ENCODE peak calls at places on chromosomes 7 and 10, in six cellular contexts. A is upper lobe of right lung; R is fibroblast of lung; S is body of pancreas; E is CD4-positive, alpha-beta memory T cell; B is neuronal stem cell. T is an unnamed sample.

GRCh38 chr10:67788028-67788886 is 49.7 kb downstream of the DNAJC12 start:
- DNase-seq in A (peak; percentile 80), R (peak; percentile 9), S (peak; percentile 80), E (peak; percentile 59), B (peak; percentile 41), T (peak; percentile 84)

GRCh38 chr7:151460474-151460855 is 20.5 kb upstream of the CRYGN start:
- DNase-seq in A (no peak), R (no peak), S (peak; percentile 43), E (no peak), B (no peak), T (no peak)

GRCh38 chr7:75048435-75049379 is 24.9 kb downstream of the RCC1L start:
- DNase-seq in A (no peak), R (peak; percentile 82), S (no peak), E (no peak), B (no peak), T (no peak)

GRCh38 chr7:159042639-159043101 is 102.0 kb downstream of the VIPR2 start:
- DNase-seq in A (no peak), R (no peak), S (no peak), E (no peak), B (no peak), T (no peak)

GRCh38 chr7:152158801-152159587 is 133.5 kb downstream of the GALNT11 start:
- DNase-seq in A (no peak), R (no peak), S (no peak), E (no peak), B (no peak), T (peak; percentile 93)

GRCh38 chr10:93865794-93866193 is 28.0 kb upstream of the SLC35G1 start:
- DNase-seq in A (no peak), R (no peak), S (no peak), E (no peak), B (no peak), T (no peak)

GRCh38 chr10:3036155-3036554 is 31.2 kb upstream of the PFKP start:
- DNase-seq in A (no peak), R (no peak), S (no peak), E (no peak), B (no peak), T (peak; percentile 25)

GRCh38 chr10:29635711-29636144 is 957 bp upstream of the SVIL start:
- DNase-seq in A (no peak), R (peak; percentile 60), S (no peak), E (peak; percentile 43), B (no peak), T (no peak)

GRCh38 chr7:28298870-28299484 is 113.3 kb upstream of the CREB5 start:
- DNase-seq in A (no peak), R (peak; percentile 50), S (peak; percentile 28), E (no peak), B (peak; percentile 35), T (peak; percentile 3)

GRCh38 chr10:24882047-24882698 is 70.2 kb downstream of the PRTFDC1 start:
- DNase-seq in A (no peak), R (peak; percentile 88), S (no peak), E (peak; percentile 48), B (no peak), T (no peak)

GRCh38 chr10:6204063-6204340 is 1.3 kb downstream of the PFKFB3 start:
- DNase-seq in A (peak; percentile 88), R (peak; percentile 38), S (peak; percentile 39), E (peak; percentile 39), B (peak; percentile 18), T (peak; percentile 52)

GRCh38 chr10:4270116-4270515 is 485.1 kb upstream of the KLF6 start:
- DNase-seq in A (no peak), R (peak; percentile 82), S (no peak), E (no peak), B (no peak), T (no peak)

GRCh38 chr7:44434201-44434600 is 56.3 kb downstream of the NUDCD3 start:
- DNase-seq in A (no peak), R (no peak), S (no peak), E (no peak), B (no peak), T (no peak)

GRCh38 chr7:44433255-44434022 is 57.0 kb downstream of the NUDCD3 start:
- DNase-seq in A (no peak), R (no peak), S (no peak), E (no peak), B (no peak), T (no peak)

GRCh38 chr7:44431091-44431608 is 59.3 kb downstream of the NUDCD3 start:
- DNase-seq in A (no peak), R (peak; percentile 30), S (peak; percentile 16), E (no peak), B (no peak), T (peak; percentile 84)

GRCh38 chr7:44430054-44430453 is 60.4 kb downstream of the NUDCD3 start:
- DNase-seq in A (no peak), R (no peak), S (no peak), E (no peak), B (no peak), T (no peak)

GRCh38 chr7:44432381-44432977 is 58.0 kb downstream of the NUDCD3 start:
- DNase-seq in A (no peak), R (no peak), S (no peak), E (no peak), B (no peak), T (peak; percentile 14)
- H3K4me1 ChIP-seq in A (no peaks in the 10 kb centered on the region), R (no peaks in the 10 kb centered on the region), S (no peaks in the 10 kb centered on the region), E (peaks cover 12% of the 10 kb centered on the region), B (peaks cover 3% of the 10 kb centered on the region), T (peaks cover 57% of the 10 kb centered on the region)

GRCh38 chr10:70433581-70434280 is 7.8 kb downstream of the NODAL start:
- DNase-seq in A (no peak), R (peak; percentile 24), S (no peak), E (no peak), B (no peak), T (no peak)
- H3K4me3 ChIP-seq in A (no peak overlapping the region), R (no peak overlapping the region), S (no peak overlapping the region), E (no peak overlapping the region), B (peak overlapping the region; percentile 18), T (no peak overlapping the region)

DNA sequence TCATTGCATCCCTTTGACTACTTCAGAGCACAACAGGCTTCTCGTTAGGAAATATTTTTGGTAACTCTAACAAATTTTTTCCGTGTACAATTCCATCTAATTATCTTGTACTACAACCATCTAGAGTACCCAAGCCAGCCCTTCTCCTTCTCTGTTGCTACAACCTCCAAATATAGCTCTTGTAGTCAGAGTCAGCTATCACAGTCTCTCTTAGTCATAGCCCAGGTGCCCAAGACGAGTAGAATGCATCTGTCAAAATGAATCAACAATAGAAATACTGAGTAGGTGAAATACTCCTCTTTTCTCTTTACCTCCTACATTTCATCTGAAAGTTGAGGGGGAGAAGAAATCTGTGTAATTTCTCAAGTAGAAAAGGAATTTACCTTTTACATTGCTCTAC is 74.0 kb downstream of the INHBA start:
- DNase-seq in A (no peak), R (peak; percentile 65), S (no peak), E (no peak), B (no peak), T (no peak)
- H3K4me1 ChIP-seq in A (no peaks in the 10 kb centered on the region), R (no peaks in the 10 kb centered on the region), S (no peaks in the 10 kb centered on the region), E (no peaks in the 10 kb centered on the region), B (peaks cover 2% of the 10 kb centered on the region), T (no peaks in the 10 kb centered on the region)

DNA sequence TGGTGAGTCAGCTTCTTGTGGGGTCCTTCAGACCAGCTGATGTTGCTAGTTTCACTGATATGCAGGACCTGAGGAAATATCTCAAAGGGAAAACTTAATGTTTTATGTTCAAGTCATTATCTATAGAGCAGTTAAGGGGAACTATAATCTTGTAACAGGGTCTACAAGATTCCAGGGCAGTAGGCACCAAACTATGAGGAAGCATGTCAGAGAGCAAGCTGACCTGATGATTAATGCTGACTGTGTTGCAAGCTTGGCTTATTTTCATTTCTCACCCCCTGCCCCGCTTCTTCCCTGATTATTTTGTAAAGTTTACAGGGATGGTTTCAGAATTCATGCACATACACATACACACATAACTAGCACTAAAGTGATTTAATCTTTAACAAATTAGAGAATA is 84.3 kb upstream of the CACNA2D1 start:
- DNase-seq in A (no peak), R (peak; percentile 57), S (no peak), E (no peak), B (no peak), T (no peak)
- H3K4me3 ChIP-seq in A (no peak overlapping the region), R (no peak overlapping the region), S (no peak overlapping the region), E (no peak overlapping the region), B (no peak overlapping the region), T (no peak overlapping the region)

DNA sequence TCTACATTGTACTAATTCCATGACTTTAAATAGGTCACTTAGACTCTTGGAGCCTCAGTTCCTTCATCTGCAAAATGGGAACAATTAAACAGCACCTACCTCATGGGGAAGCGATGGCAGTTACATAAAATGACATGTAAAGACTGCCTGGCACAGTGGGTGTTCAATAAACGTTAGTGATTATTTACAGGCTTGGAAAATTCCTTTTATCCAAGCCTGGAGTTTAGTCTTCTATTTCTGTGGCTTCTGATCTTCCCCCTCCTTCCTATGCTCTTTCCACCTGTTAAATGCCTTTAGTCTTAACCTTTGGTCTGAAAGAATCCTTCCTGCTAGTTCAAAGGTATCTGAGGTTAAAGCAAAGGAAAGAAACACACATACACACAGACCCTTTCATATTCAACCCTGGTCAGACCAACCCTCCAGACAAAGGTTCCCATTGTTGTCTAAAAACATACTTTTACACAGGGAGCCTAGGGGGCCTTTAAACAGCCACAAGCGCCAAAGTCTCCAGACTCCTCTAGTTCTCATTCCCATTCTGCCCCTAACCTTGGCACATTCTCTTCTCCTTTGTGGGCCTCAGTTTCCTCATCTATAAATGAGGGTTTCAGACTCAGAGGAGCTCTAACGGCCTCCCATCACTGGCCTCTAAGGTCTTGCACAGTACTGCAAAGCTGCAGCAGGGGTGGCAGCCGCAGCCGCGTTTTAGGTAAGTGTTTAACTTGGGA is 21.4 kb downstream of the SORBS1 start:
- DNase-seq in A (no peak), R (no peak), S (no peak), E (no peak), B (no peak), T (no peak)
- H3K4me1 ChIP-seq in A (peaks cover 44% of the 10 kb centered on the region), R (no peaks in the 10 kb centered on the region), S (peaks cover 49% of the 10 kb centered on the region), E (no peaks in the 10 kb centered on the region), B (peaks cover 8% of the 10 kb centered on the region), T (no peaks in the 10 kb centered on the region)

GRCh38 chr10:80462986-80463741 is 9.1 kb downstream of the TSPAN14 start:
- DNase-seq in A (no peak), R (peak; percentile 77), S (no peak), E (no peak), B (no peak), T (peak; percentile 81)

GRCh38 chr10:80460399-80461207 is 6.5 kb downstream of the TSPAN14 start:
- DNase-seq in A (peak; percentile 85), R (peak; percentile 76), S (peak; percentile 89), E (no peak), B (no peak), T (no peak)

GRCh38 chr10:80463868-80464267 is 9.8 kb downstream of the TSPAN14 start:
- DNase-seq in A (no peak), R (no peak), S (no peak), E (no peak), B (no peak), T (no peak)

GRCh38 chr10:80461208-80462183 is 7.4 kb downstream of the TSPAN14 start:
- DNase-seq in A (no peak), R (no peak), S (no peak), E (no peak), B (no peak), T (no peak)

DNA sequence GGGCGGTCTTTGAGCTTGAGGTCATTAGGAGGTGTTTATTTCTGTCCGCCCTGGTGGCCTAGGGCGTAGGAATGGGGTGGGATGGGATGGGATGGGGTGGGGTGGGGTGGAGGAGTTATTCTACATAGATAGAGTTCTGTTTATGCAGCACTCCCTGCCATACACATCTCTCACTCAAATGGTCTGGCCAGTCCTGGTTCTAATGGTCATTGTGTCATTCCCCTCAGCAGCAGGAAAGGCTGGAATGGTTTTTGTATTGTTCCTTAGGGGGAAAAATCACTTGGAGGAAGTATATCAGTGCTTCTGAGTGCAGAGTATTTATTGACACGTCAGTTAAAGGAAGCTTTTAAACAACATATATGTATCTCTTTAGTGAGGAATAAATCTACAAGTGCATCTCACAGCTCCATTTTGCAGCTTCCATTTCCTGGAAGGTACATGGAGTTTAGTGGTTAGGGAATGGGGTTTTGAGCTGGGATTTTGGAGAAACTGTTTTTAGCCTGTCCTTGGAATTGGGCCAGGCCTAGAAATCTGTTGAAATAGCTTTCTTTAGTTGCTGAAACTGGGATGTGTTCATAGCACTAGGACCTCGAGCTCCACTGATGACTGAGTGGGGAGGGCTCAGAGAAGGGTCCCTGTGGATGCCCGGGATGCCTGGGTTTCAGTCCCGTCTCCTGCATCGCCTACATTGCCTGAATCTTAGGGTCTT is 8.3 kb downstream of the TSPAN14 start:
- DNase-seq in A (no peak), R (peak; percentile 24), S (no peak), E (no peak), B (no peak), T (no peak)
- H3K4me3 ChIP-seq in A (no peak overlapping the region), R (no peak overlapping the region), S (no peak overlapping the region), E (peak overlapping the region; percentile 20), B (no peak overlapping the region), T (peak overlapping the region; percentile 58)

T was measured in OCI-LY7.